ENCODE peak calls at places on chromosomes 3 and 15, in six cellular contexts. W is MM.1S, P is activated B cell treated with CpG ODN at 0.5 μM for 24 hours, B is transverse colon, E is right lobe of liver, U is lower leg skin. D is an unnamed sample.

GRCh38 chr3:98972720-98973119 is 71.2 kb upstream of the DCBLD2 start:
- DNase-seq in U (no peak), B (no peak), W (no peak), P (no peak), E (no peak), D (no peak)

GRCh38 chr3:64209866-64210609 is 15.2 kb downstream of the PRICKLE2 start:
- DNase-seq in W (no peak), U (peak; percentile 92), B (peak; percentile 41), E (no peak), P (no peak), D (no peak)

GRCh38 chr15:39794970-39795369 is 12.3 kb upstream of the FSIP1 start:
- DNase-seq in E (no peak), W (no peak), U (no peak), B (no peak), P (no peak), D (no peak)

GRCh38 chr3:36393563-36393962 is 13.3 kb downstream of the STAC start:
- DNase-seq in W (no peak), U (no peak), P (no peak), E (no peak), B (no peak), D (no peak)

GRCh38 chr15:48766196-48766595 is 44.7 kb downstream of the CEP152 start:
- DNase-seq in E (no peak), P (no peak), B (peak; percentile 15), W (no peak), U (no peak), D (no peak)

GRCh38 chr15:40239671-40240618 is 1.1 kb downstream of the PAK6 start:
- DNase-seq in E (no peak), B (no peak), W (no peak), P (no peak), U (peak; percentile 84), D (no peak)

GRCh38 chr3:53046171-53047170 is 598 bp upstream of the SFMBT1 start:
- DNase-seq in B (peak; percentile 76), E (peak; percentile 72), P (peak; percentile 74), U (peak; percentile 95), W (peak; percentile 82), D (peak; percentile 41)

GRCh38 chr3:10263549-10264363 is 15.5 kb downstream of the TATDN2 start:
- DNase-seq in B (peak; percentile 24), U (peak; percentile 81), P (no peak), E (no peak), W (no peak), D (no peak)

GRCh38 chr3:140904521-140904920 is 37.1 kb upstream of the SLC25A36 start:
- DNase-seq in E (no peak), B (no peak), P (no peak), W (no peak), U (peak; percentile 39), D (no peak)

GRCh38 chr3:188975612-188976314 is 196.0 kb upstream of the TPRG1 start:
- DNase-seq in U (no peak), P (no peak), E (no peak), W (no peak), B (no peak), D (no peak)

GRCh38 chr15:82140859-82141258 is 95.0 kb upstream of the MEX3B start:
- DNase-seq in B (no peak), E (no peak), U (no peak), P (no peak), W (no peak), D (no peak)

GRCh38 chr3:132432639-132433038 is 15.3 kb downstream of the DNAJC13 start:
- DNase-seq in P (no peak), U (no peak), W (no peak), B (no peak), E (no peak), D (no peak)

GRCh38 chr3:25855281-25855680 is 65.4 kb downstream of the OXSM start:
- DNase-seq in E (no peak), W (no peak), U (no peak), P (no peak), B (no peak), D (no peak)

GRCh38 chr15:85581495-85581894 is 201.1 kb downstream of the AKAP13 start:
- DNase-seq in P (no peak), B (peak; percentile 64), U (peak; percentile 92), E (peak; percentile 61), W (no peak), D (no peak)

GRCh38 chr15:85579011-85579701 is 198.8 kb downstream of the AKAP13 start:
- DNase-seq in P (no peak), W (no peak), E (no peak), U (no peak), B (peak; percentile 81), D (no peak)

GRCh38 chr15:85582076-85582718 is 201.8 kb downstream of the AKAP13 start:
- DNase-seq in W (no peak), B (peak; percentile 57), P (no peak), U (no peak), E (no peak), D (no peak)

GRCh38 chr15:85580914-85581313 is 200.5 kb downstream of the AKAP13 start:
- DNase-seq in B (peak; percentile 67), U (no peak), P (no peak), E (no peak), W (no peak), D (no peak)

DNA sequence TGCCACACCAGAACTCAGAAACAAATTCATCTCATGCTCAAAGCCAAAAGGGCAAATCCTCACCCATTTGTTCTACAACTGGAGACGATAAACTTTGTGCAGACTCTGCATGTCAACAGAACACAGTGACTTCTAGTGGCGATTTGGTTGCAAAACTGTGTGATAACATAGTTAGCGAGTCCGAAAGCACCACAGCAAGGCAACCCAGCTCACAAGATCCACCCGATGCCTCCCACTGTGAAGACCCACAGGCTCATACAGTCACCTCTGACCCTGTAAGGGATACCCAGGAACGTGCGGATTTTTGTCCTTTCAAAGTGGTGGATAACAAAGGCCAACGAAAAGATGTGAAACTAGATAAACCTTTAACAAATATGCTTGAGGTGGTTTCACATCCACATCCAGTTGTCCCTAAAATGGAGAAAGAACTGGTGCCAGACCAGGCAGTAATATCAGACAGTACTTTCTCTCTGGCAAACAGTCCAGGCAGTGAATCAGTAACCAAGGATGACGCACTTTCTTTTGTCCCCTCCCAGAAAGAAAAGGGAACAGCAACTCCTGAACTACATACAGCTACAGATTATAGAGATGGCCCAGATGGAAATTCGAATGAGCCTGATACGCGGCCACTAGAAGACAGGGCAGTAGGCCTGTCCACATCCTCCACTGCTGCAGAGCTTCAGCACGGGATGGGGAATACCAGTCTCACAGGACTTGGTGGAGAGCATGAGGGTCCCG is 199.7 kb downstream of the AKAP13 start:
- DNase-seq in E (peak; percentile 62), U (no peak), W (no peak), B (peak; percentile 64), P (no peak), D (no peak)
- TF ChIP-seq CTCF in E (no peak), U (no peak), W (no peak), B (peak; percentile 6), P (no peak), D (no peak)

GRCh38 chr15:94182883-94183282 is 48.5 kb upstream of the MCTP2 start:
- DNase-seq in P (no peak), U (no peak), W (no peak), E (no peak), B (no peak), D (no peak)

GRCh38 chr15:94186770-94187331 is 44.5 kb upstream of the MCTP2 start:
- DNase-seq in U (no peak), W (no peak), E (no peak), P (no peak), B (no peak), D (no peak)

GRCh38 chr15:94185547-94186236 is 45.7 kb upstream of the MCTP2 start:
- DNase-seq in B (no peak), E (no peak), P (no peak), U (no peak), W (no peak), D (no peak)
- TF ChIP-seq CTCF in B (no peak), E (no peak), P (no peak), U (no peak), W (no peak), D (no peak)

DNA sequence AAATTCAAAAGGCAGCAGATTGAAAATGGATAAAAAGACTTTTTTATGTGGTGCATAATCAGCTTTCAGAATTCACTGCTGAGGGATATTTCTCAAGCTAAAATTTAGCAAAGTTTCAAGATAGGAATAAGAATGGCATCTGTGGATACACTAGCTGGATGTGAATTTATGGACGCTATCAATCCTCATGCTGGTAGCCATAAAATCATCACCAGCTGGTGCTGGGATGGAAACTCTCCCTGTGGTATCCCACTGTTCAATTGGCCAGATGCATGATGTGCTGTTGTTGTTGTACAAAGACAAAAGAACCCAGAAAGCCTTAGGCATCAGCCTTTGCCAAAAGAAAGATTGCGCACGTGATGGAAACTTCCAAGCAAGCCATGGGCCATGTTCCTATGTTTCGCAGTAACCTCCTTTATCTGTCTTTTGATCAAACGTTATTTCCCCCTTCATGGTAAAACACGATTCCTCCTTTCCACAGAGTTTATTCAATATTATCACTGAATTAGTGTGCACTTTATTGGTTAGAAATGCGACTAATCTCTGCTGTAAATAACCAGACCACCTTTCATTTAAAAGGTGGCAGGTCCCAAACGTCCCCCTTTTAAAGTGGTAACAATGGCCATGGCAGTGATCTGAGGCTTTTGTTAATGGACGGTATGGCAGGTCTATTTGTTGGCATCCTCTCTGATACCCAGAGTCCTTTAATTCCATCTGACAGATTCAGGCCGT is 291.4 kb upstream of the KCNMB2 start:
- DNase-seq in U (no peak), E (no peak), B (no peak), W (no peak), P (no peak), D (no peak)
- TF ChIP-seq CTCF in U (no peak), E (no peak), B (no peak), W (no peak), P (no peak), D (no peak)

GRCh38 chr15:63134245-63134644 is 12.6 kb downstream of the LACTB start:
- DNase-seq in B (no peak), W (no peak), E (no peak), P (no peak), U (no peak), D (no peak)
- TF ChIP-seq CTCF in B (no peak), W (no peak), E (no peak), P (no peak), U (no peak), D (no peak)

GRCh38 chr3:69385723-69386483 is at the start of gene FRMD4B:
- DNase-seq in U (peak; percentile 92), P (no peak), W (no peak), E (peak; percentile 76), B (peak; percentile 65), D (peak; percentile 22)
- TF ChIP-seq CTCF in U (no peak), P (no peak), W (no peak), E (peak; percentile 5), B (no peak), D (no peak)

DNA sequence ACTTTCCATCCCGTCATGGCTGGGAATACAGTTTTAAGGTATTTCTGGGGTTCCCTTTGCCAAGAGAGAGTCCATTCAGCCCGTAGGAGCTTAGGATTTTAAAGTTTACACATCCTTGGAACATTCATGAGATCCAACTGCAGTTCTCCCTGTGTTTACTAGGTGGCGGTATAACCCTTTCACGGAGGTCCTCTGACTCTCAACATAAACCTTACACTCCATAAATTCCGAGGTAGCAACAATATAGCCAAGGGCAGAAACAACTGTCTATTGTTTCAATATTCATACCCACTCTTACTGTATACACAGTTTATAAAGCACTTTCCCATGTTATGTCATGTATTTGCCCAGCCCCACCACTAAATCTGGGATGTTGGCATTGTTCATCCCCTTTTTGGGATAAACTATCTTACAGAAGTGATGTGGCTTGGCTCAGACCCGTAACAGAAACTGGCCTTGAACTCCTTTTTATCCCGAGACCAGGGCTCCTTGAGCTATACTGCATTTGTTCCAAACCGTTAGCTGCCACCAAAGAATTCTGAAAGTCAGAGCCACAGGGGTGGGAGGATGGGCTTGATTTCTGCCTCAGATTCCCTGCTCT is 69.2 kb upstream of the COL6A5 start:
- DNase-seq in W (peak; percentile 55), U (no peak), P (no peak), B (no peak), E (no peak), D (peak; percentile 21)
- TF ChIP-seq CTCF in W (peak; percentile 89), U (no peak), P (no peak), B (peak; percentile 80), E (peak; percentile 42), D (peak; percentile 84)

GRCh38 chr15:46681901-46682300 is 1035.4 kb upstream of the SEMA6D start:
- DNase-seq in W (no peak), B (no peak), E (no peak), U (no peak), P (no peak), D (no peak)
- TF ChIP-seq CTCF in W (no peak), B (no peak), E (no peak), U (no peak), P (no peak), D (no peak)

D was measured in D721Med.